ENCODE peak calls at places on chromosomes 16 and 17, in eight cellular contexts. L is HTR-8/SVneo; C is T-helper 2 cell; I is GM13977; T is hepatic stellate cell; R is A549; Q is activated effector memory CD4-positive, alpha-beta T cell treated with anti-CD3 and anti-CD28 coated beads, Interleukin-2, amount 50 U/mL, for 16 hours; D is hippocampal formation. W is an unnamed sample.

GRCh38 chr17:50832267-50833227 is 2.8 kb upstream of the WFIKKN2 start:
- DNase-seq in L (no peak), C (no peak), I (no peak), T (no peak), R (no peak), Q (peak), D (no peak), W (no peak)

GRCh38 chr17:63451150-63451549 is 5.0 kb upstream of the CYB561 start:
- DNase-seq in L (no peak), C (no peak), I (no peak), T (no peak), R (no peak), Q (no peak), D (no peak), W (no peak)

GRCh38 chr17:2939714-2940351 is 123.6 kb downstream of the OR1D5 start:
- DNase-seq in L (no peak), C (no peak), I (no peak), T (no peak), R (no peak), Q (no peak), D (no peak), W (no peak)

GRCh38 chr17:44361292-44362055 is 2.2 kb downstream of the FAM171A2 start:
- DNase-seq in L (no peak), C (no peak), I (no peak), T (no peak), R (no peak), Q (no peak), D (no peak), W (no peak)

GRCh38 chr16:83898463-83899271 is at the start of gene MLYCD:
- DNase-seq in L (peak), C (peak), I (peak), T (peak), R (peak), Q (peak), D (peak), W (peak)

GRCh38 chr17:284676-285355 is 67.8 kb downstream of the RPH3AL start:
- DNase-seq in L (no peak), C (no peak), I (no peak), T (no peak), R (no peak), Q (peak), D (no peak), W (no peak)

GRCh38 chr16:1688807-1689560 is 10.9 kb downstream of the JPT2 start:
- DNase-seq in L (no peak), C (no peak), I (no peak), T (no peak), R (peak), Q (no peak), D (no peak), W (no peak)

GRCh38 chr17:37493249-37494027 is 3.7 kb downstream of the DUSP14 start:
- DNase-seq in L (peak), C (no peak), I (no peak), T (peak), R (no peak), Q (no peak), D (no peak), W (no peak)

GRCh38 chr17:42804918-42805367 is 6.3 kb downstream of the CNTD1 start:
- DNase-seq in L (no peak), C (no peak), I (no peak), T (no peak), R (no peak), Q (no peak), D (no peak), W (no peak)

GRCh38 chr16:62711797-62712196 is 675.6 kb upstream of the CDH8 start:
- DNase-seq in L (no peak), C (no peak), I (no peak), T (no peak), R (no peak), Q (no peak), D (no peak), W (no peak)

GRCh38 chr17:78415821-78416301 is 37.4 kb downstream of the PGS1 start:
- DNase-seq in L (no peak), C (no peak), I (no peak), T (no peak), R (no peak), Q (no peak), D (no peak), W (no peak)

GRCh38 chr17:2222901-2223616 is 80.5 kb downstream of the SMG6 start:
- DNase-seq in L (no peak), C (no peak), I (peak), T (no peak), R (no peak), Q (peak), D (no peak), W (no peak)

GRCh38 chr17:6627019-6627418 is 13.5 kb downstream of the KIAA0753 start:
- DNase-seq in L (no peak), C (no peak), I (no peak), T (peak), R (no peak), Q (no peak), D (no peak), W (no peak)

GRCh38 chr17:72422505-72423285 is 301.9 kb downstream of the SOX9 start:
- DNase-seq in L (peak), C (no peak), I (peak), T (peak), R (peak), Q (peak), D (no peak), W (no peak)

GRCh38 chr17:65537845-65538678 is 23.4 kb downstream of the AXIN2 start:
- DNase-seq in L (no peak), C (no peak), I (no peak), T (no peak), R (no peak), Q (peak), D (no peak), W (no peak)

GRCh38 chr16:4391635-4392381 is 20.2 kb downstream of the VASN start:
- DNase-seq in L (no peak), C (no peak), I (no peak), T (no peak), R (no peak), Q (no peak), D (no peak), W (no peak)

GRCh38 chr16:84117482-84117843 is 721 bp upstream of the MBTPS1 start:
- DNase-seq in L (peak), C (no peak), I (peak), T (no peak), R (peak), Q (peak), D (no peak), W (peak)

GRCh38 chr16:73026754-73027654 is 20.9 kb downstream of the ZFHX3 start:
- DNase-seq in L (no peak), C (no peak), I (no peak), T (no peak), R (no peak), Q (peak), D (no peak), W (no peak)

GRCh38 chr16:62201911-62202310 is 165.7 kb upstream of the CDH8 start:
- DNase-seq in L (no peak), C (no peak), I (no peak), T (no peak), R (no peak), Q (no peak), D (no peak), W (no peak)

GRCh38 chr17:57998234-57998746 is 8.8 kb downstream of the SRSF1 start:
- DNase-seq in L (no peak), C (no peak), I (no peak), T (no peak), R (no peak), Q (no peak), D (no peak), W (no peak)

GRCh38 chr17:9982159-9982558 is 77.1 kb upstream of the RCVRN start:
- DNase-seq in L (no peak), C (no peak), I (no peak), T (no peak), R (peak), Q (no peak), D (no peak), W (no peak)

GRCh38 chr17:17141860-17142552 is 64.1 kb downstream of the PLD6 start:
- DNase-seq in L (peak), C (peak), I (peak), T (peak), R (peak), Q (peak), D (peak), W (peak)

GRCh38 chr16:9612267-9612666 is 520.8 kb downstream of the HAPSTR1 start:
- DNase-seq in L (no peak), C (no peak), I (no peak), T (no peak), R (no peak), Q (no peak), D (no peak), W (no peak)

GRCh38 chr17:50946891-50947843 is 81.0 kb upstream of the TOB1 start:
- DNase-seq in L (no peak), C (no peak), I (peak), T (no peak), R (no peak), Q (peak), D (no peak), W (no peak)

GRCh38 chr17:56754523-56755208 is 79.1 kb downstream of the C17orf67 start:
- DNase-seq in L (peak), C (no peak), I (no peak), T (peak), R (peak), Q (no peak), D (no peak), W (no peak)

GRCh38 chr17:29796652-29797051 is 133.4 kb downstream of the SSH2 start:
- DNase-seq in L (no peak), C (no peak), I (no peak), T (no peak), R (no peak), Q (no peak), D (no peak), W (no peak)

GRCh38 chr16:65773319-65773874 is 593.1 kb upstream of the CDH5 start:
- DNase-seq in L (no peak), C (no peak), I (no peak), T (no peak), R (no peak), Q (no peak), D (no peak), W (no peak)

GRCh38 chr16:88195021-88195581 is 187.7 kb upstream of the ZNF469 start:
- DNase-seq in L (no peak), C (no peak), I (no peak), T (no peak), R (no peak), Q (no peak), D (no peak), W (no peak)

W was measured in putamen.